ENCODE peak calls at places on chromosomes 1 and 21, in five cellular contexts. One of them, this sample, is unnamed.
A peak's percentile ranks its signal among the peaks of the same experiment; 100 is the strongest.

GRCh38 chr1:34844252-34844634 is 15.3 kb downstream of the SMIM12 start:
- ATAC-seq in HepG2: no peak
- ATAC-seq in K562: peak; percentile 11
- ATAC-seq in GM12878: no peak
- ATAC-seq in upper lobe of left lung: no peak
- ATAC-seq in this sample: no peak

GRCh38 chr1:170929412-170929834 is 5.9 kb upstream of the MROH9 start:
- ATAC-seq in upper lobe of left lung: peak; percentile 25
- ATAC-seq in K562: no peak
- ATAC-seq in GM12878: no peak
- ATAC-seq in HepG2: no peak
- ATAC-seq in this sample: peak; percentile 8

GRCh38 chr1:67142931-67143330 is 8.2 kb upstream of the C1orf141 start:
- ATAC-seq in HepG2: no peak
- ATAC-seq in GM12878: no peak
- ATAC-seq in upper lobe of left lung: no peak
- ATAC-seq in K562: no peak
- ATAC-seq in this sample: no peak

GRCh38 chr1:27624467-27625233 is 10.3 kb downstream of the FGR start:
- ATAC-seq in K562: no peak
- ATAC-seq in GM12878: peak; percentile 31
- ATAC-seq in HepG2: no peak
- ATAC-seq in upper lobe of left lung: no peak
- ATAC-seq in this sample: no peak

GRCh38 chr21:26709090-26709489 is 136.0 kb upstream of the CYYR1 start:
- ATAC-seq in GM12878: no peak
- ATAC-seq in HepG2: no peak
- ATAC-seq in upper lobe of left lung: no peak
- ATAC-seq in K562: no peak
- ATAC-seq in this sample: no peak

GRCh38 chr1:70467531-70467930 is 56.5 kb downstream of the CTH start:
- ATAC-seq in K562: peak; percentile 64
- ATAC-seq in upper lobe of left lung: peak; percentile 8
- ATAC-seq in GM12878: no peak
- ATAC-seq in HepG2: peak; percentile 45
- ATAC-seq in this sample: no peak

GRCh38 chr1:44200336-44200735 is 12.9 kb upstream of the DMAP1 start:
- ATAC-seq in GM12878: no peak
- ATAC-seq in HepG2: no peak
- ATAC-seq in K562: no peak
- ATAC-seq in upper lobe of left lung: no peak
- ATAC-seq in this sample: no peak

GRCh38 chr21:33234618-33235520 is 5.1 kb downstream of the IFNAR2 start:
- ATAC-seq in HepG2: no peak
- ATAC-seq in upper lobe of left lung: no peak
- ATAC-seq in K562: no peak
- ATAC-seq in GM12878: no peak
- ATAC-seq in this sample: no peak

GRCh38 chr21:44681861-44682579 is at the start of gene KRTAP12-1:
- ATAC-seq in K562: no peak
- ATAC-seq in upper lobe of left lung: no peak
- ATAC-seq in GM12878: no peak
- ATAC-seq in HepG2: no peak
- ATAC-seq in this sample: no peak

GRCh38 chr1:43305926-43306687 is 5.3 kb downstream of the TIE1 start:
- ATAC-seq in K562: no peak
- ATAC-seq in GM12878: no peak
- ATAC-seq in upper lobe of left lung: no peak
- ATAC-seq in HepG2: no peak
- ATAC-seq in this sample: no peak

GRCh38 chr1:98400446-98400845 is 261.1 kb upstream of the SNX7 start:
- ATAC-seq in K562: no peak
- ATAC-seq in HepG2: no peak
- ATAC-seq in GM12878: no peak
- ATAC-seq in upper lobe of left lung: no peak
- ATAC-seq in this sample: no peak

GRCh38 chr1:153922076-153922837 is 515 bp downstream of the GATAD2B start:
- ATAC-seq in GM12878: peak; percentile 56
- ATAC-seq in upper lobe of left lung: peak; percentile 22
- ATAC-seq in HepG2: peak; percentile 65
- ATAC-seq in K562: peak; percentile 77
- ATAC-seq in this sample: peak; percentile 28

GRCh38 chr1:226711976-226712778 is 26.9 kb downstream of the ITPKB start:
- ATAC-seq in GM12878: peak; percentile 93
- ATAC-seq in HepG2: no peak
- ATAC-seq in K562: no peak
- ATAC-seq in upper lobe of left lung: no peak
- ATAC-seq in this sample: no peak

GRCh38 chr1:1173061-1173792 is 453 bp upstream of the TTLL10 start:
- ATAC-seq in HepG2: peak; percentile 3
- ATAC-seq in K562: no peak
- ATAC-seq in GM12878: no peak
- ATAC-seq in upper lobe of left lung: no peak
- ATAC-seq in this sample: no peak

GRCh38 chr1:180632326-180633088 is 685 bp downstream of the XPR1 start:
- ATAC-seq in HepG2: peak; percentile 76
- ATAC-seq in GM12878: peak; percentile 66
- ATAC-seq in upper lobe of left lung: peak; percentile 72
- ATAC-seq in K562: peak; percentile 77
- ATAC-seq in this sample: peak; percentile 62

GRCh38 chr1:217066794-217067193 is 343.6 kb upstream of the ESRRG start:
- ATAC-seq in upper lobe of left lung: no peak
- ATAC-seq in K562: no peak
- ATAC-seq in GM12878: no peak
- ATAC-seq in HepG2: no peak
- ATAC-seq in this sample: no peak

GRCh38 chr1:182197555-182197954 is 136.0 kb upstream of the ZNF648 start:
- ATAC-seq in upper lobe of left lung: peak; percentile 45
- ATAC-seq in K562: no peak
- ATAC-seq in GM12878: no peak
- ATAC-seq in HepG2: no peak
- ATAC-seq in this sample: peak; percentile 86

GRCh38 chr1:180311011-180311730 is 81.1 kb downstream of the LHX4 start:
- ATAC-seq in K562: no peak
- ATAC-seq in HepG2: no peak
- ATAC-seq in GM12878: no peak
- ATAC-seq in upper lobe of left lung: no peak
- ATAC-seq in this sample: no peak

GRCh38 chr1:147815503-147815902 is 55.1 kb upstream of the GJA5 start:
- ATAC-seq in GM12878: no peak
- ATAC-seq in HepG2: peak; percentile 59
- ATAC-seq in K562: peak; percentile 63
- ATAC-seq in upper lobe of left lung: no peak
- ATAC-seq in this sample: no peak

GRCh38 chr21:32770514-32771133 is 931 bp downstream of the PAXBP1 start:
- ATAC-seq in K562: peak; percentile 16
- ATAC-seq in upper lobe of left lung: no peak
- ATAC-seq in GM12878: peak; percentile 8
- ATAC-seq in HepG2: peak; percentile 61
- ATAC-seq in this sample: no peak

GRCh38 chr1:201268604-201269151 is 14.6 kb upstream of the PKP1 start:
- ATAC-seq in GM12878: no peak
- ATAC-seq in HepG2: no peak
- ATAC-seq in K562: no peak
- ATAC-seq in upper lobe of left lung: peak; percentile 88
- ATAC-seq in this sample: no peak

GRCh38 chr1:39080884-39081265 is 54.7 kb downstream of the NDUFS5 start:
- ATAC-seq in GM12878: no peak
- ATAC-seq in upper lobe of left lung: peak; percentile 55
- ATAC-seq in HepG2: peak; percentile 17
- ATAC-seq in K562: peak; percentile 46
- ATAC-seq in this sample: no peak

GRCh38 chr1:246329900-246330299 is 177.2 kb downstream of the SMYD3 start:
- ATAC-seq in K562: no peak
- ATAC-seq in HepG2: no peak
- ATAC-seq in upper lobe of left lung: no peak
- ATAC-seq in GM12878: peak; percentile 94
- ATAC-seq in this sample: no peak

GRCh38 chr1:108732398-108732797 is 14.1 kb upstream of the STXBP3 start:
- ATAC-seq in K562: no peak
- ATAC-seq in upper lobe of left lung: no peak
- ATAC-seq in GM12878: no peak
- ATAC-seq in HepG2: no peak
- ATAC-seq in this sample: no peak

GRCh38 chr1:220497220-220497756 is 30.6 kb upstream of the MARK1 start:
- ATAC-seq in K562: no peak
- ATAC-seq in GM12878: no peak
- ATAC-seq in upper lobe of left lung: no peak
- ATAC-seq in HepG2: no peak
- ATAC-seq in this sample: no peak

GRCh38 chr1:45007311-45007710 is 3.8 kb downstream of the HECTD3 start:
- ATAC-seq in HepG2: no peak
- ATAC-seq in K562: no peak
- ATAC-seq in upper lobe of left lung: no peak
- ATAC-seq in GM12878: no peak
- ATAC-seq in this sample: no peak

GRCh38 chr1:108505766-108506075 is 54.2 kb upstream of the EEIG2 start:
- ATAC-seq in upper lobe of left lung: no peak
- ATAC-seq in K562: no peak
- ATAC-seq in HepG2: no peak
- ATAC-seq in GM12878: no peak
- ATAC-seq in this sample: no peak

GRCh38 chr1:81982523-81982922 is 181.8 kb downstream of the ADGRL2 start:
- ATAC-seq in upper lobe of left lung: no peak
- ATAC-seq in K562: no peak
- ATAC-seq in GM12878: no peak
- ATAC-seq in HepG2: no peak
- ATAC-seq in this sample: no peak

GRCh38 chr1:171206956-171207355 is 21.9 kb downstream of the FMO2 start:
- ATAC-seq in HepG2: no peak
- ATAC-seq in GM12878: no peak
- ATAC-seq in upper lobe of left lung: peak; percentile 75
- ATAC-seq in K562: no peak
- ATAC-seq in this sample: peak; percentile 88

GRCh38 chr1:183433703-183434102 is 15.5 kb upstream of the NMNAT2 start:
- ATAC-seq in K562: no peak
- ATAC-seq in HepG2: no peak
- ATAC-seq in upper lobe of left lung: no peak
- ATAC-seq in GM12878: no peak
- ATAC-seq in this sample: no peak

GRCh38 chr1:44423706-44424546 is 18.9 kb downstream of the RNF220 start:
- ATAC-seq in upper lobe of left lung: peak; percentile 62
- ATAC-seq in HepG2: no peak
- ATAC-seq in GM12878: no peak
- ATAC-seq in K562: no peak
- ATAC-seq in this sample: peak; percentile 86

GRCh38 chr1:16440480-16441311 is at the start of gene NECAP2:
- ATAC-seq in HepG2: peak; percentile 97
- ATAC-seq in GM12878: peak; percentile 93
- ATAC-seq in K562: peak; percentile 85
- ATAC-seq in upper lobe of left lung: peak; percentile 97
- ATAC-seq in this sample: peak; percentile 96
- TF ChIP-seq EP300 in HepG2: peak; percentile 28
- TF ChIP-seq EP300 in GM12878: no peak
- TF ChIP-seq EP300 in K562: peak; percentile 72
- TF ChIP-seq EP300 in upper lobe of left lung: no peak
- TF ChIP-seq EP300 in this sample: no peak

GRCh38 chr1:88985033-88985432 is 7.4 kb downstream of the KYAT3 start:
- ATAC-seq in GM12878: peak; percentile 51
- ATAC-seq in HepG2: peak; percentile 92
- ATAC-seq in upper lobe of left lung: peak; percentile 83
- ATAC-seq in K562: peak; percentile 68
- ATAC-seq in this sample: peak; percentile 51
- TF ChIP-seq POLR2AphosphoS5 in GM12878: no peak
- TF ChIP-seq POLR2AphosphoS5 in HepG2: no peak
- TF ChIP-seq POLR2AphosphoS5 in upper lobe of left lung: no peak
- TF ChIP-seq POLR2AphosphoS5 in K562: no peak
- TF ChIP-seq POLR2AphosphoS5 in this sample: no peak

DNA sequence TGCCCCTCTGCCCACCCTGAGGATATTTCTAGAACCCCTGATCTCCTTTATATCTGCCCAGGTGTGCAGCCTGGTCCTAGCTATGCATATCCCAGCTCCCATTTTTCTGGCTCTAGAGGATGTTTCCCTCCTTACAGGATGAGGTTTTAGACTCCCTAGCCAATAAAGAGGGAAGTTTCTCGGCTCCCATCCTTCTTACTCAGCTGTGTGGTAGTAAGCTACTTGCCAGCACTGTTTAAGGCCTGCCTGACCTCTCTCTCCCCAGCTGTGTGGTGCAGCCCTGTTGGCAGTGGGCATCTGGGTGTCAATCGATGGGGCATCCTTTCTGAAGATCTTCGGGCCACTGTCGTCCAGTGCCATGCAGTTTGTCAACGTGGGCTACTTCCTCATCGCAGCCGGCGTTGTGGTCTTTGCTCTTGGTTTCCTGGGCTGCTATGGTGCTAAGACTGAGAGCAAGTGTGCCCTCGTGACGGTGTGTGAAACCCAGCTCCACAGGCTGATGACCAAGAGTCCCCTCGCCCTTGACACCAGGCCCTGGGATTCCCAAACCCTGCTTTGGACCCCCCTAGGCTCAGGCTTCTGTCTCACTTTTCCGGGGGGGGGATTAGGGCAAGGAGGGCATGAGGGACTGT is 7.8 kb upstream of the P3R3URF start:
- ATAC-seq in K562: no peak
- ATAC-seq in GM12878: peak; percentile 71
- ATAC-seq in upper lobe of left lung: no peak
- ATAC-seq in HepG2: no peak
- ATAC-seq in this sample: no peak
- H3K27ac ChIP-seq in K562: no peak overlapping the region
- H3K27ac ChIP-seq in GM12878: peak overlapping the region; percentile 24
- H3K27ac ChIP-seq in upper lobe of left lung: peak overlapping the region; percentile 75
- H3K27ac ChIP-seq in HepG2: peak overlapping the region; percentile 71
- H3K27ac ChIP-seq in this sample: no peak overlapping the region

GRCh38 chr1:55463814-55464445 is 248.8 kb upstream of the USP24 start:
- ATAC-seq in GM12878: no peak
- ATAC-seq in upper lobe of left lung: no peak
- ATAC-seq in HepG2: no peak
- ATAC-seq in K562: peak; percentile 35
- ATAC-seq in this sample: peak; percentile 25
- TF ChIP-seq EP300 in GM12878: no peak
- TF ChIP-seq EP300 in upper lobe of left lung: no peak
- TF ChIP-seq EP300 in HepG2: no peak
- TF ChIP-seq EP300 in K562: no peak
- TF ChIP-seq EP300 in this sample: no peak

GRCh38 chr1:92877792-92878191 is 46.0 kb downstream of the RPL5 start:
- ATAC-seq in HepG2: no peak
- ATAC-seq in GM12878: no peak
- ATAC-seq in K562: no peak
- ATAC-seq in upper lobe of left lung: no peak
- ATAC-seq in this sample: no peak
- TF ChIP-seq POLR2AphosphoS5 in HepG2: no peak
- TF ChIP-seq POLR2AphosphoS5 in GM12878: no peak
- TF ChIP-seq POLR2AphosphoS5 in K562: no peak
- TF ChIP-seq POLR2AphosphoS5 in upper lobe of left lung: no peak
- TF ChIP-seq POLR2AphosphoS5 in this sample: no peak